ENCODE peak calls at places on chromosome 20, in six cellular contexts. P is ovary, Y is tibial nerve, M is A549, X is GM12878, S is stomach. V is an unnamed sample. For H3K4me1, the result is how much of the 10 kb centered on the place peaks cover.

GRCh38 chr20:1417273-1417672 is 24.4 kb upstream of the FKBP1A start:
- DNase-seq in Y (no peak), X (no peak), M (no peak), S (no peak), P (no peak), V (no peak)

GRCh38 chr20:53984354-53984753 is 86.0 kb downstream of the BCAS1 start:
- DNase-seq in M (no peak), P (no peak), X (no peak), S (no peak), Y (no peak), V (peak)

GRCh38 chr20:3901028-3901746 is 12.0 kb downstream of the PANK2 start:
- DNase-seq in Y (no peak), S (no peak), M (no peak), P (no peak), X (no peak), V (no peak)

GRCh38 chr20:4633780-4634179 is 87.9 kb upstream of the PRND start:
- DNase-seq in P (no peak), M (peak), X (no peak), Y (no peak), S (no peak), V (no peak)

GRCh38 chr20:43721429-43722152 is 5.2 kb downstream of the GTSF1L start:
- DNase-seq in M (no peak), P (no peak), Y (no peak), X (no peak), S (no peak), V (no peak)

GRCh38 chr20:17533396-17533795 is 2.2 kb upstream of the BFSP1 start:
- DNase-seq in P (no peak), Y (peak), M (peak), S (no peak), X (no peak), V (no peak)

GRCh38 chr20:57710841-57711240 is 1.0 kb upstream of the PMEPA1 start:
- DNase-seq in P (no peak), M (no peak), X (no peak), S (no peak), Y (no peak), V (no peak)

GRCh38 chr20:18694071-18694470 is 106.2 kb downstream of the DTD1 start:
- DNase-seq in Y (no peak), P (no peak), X (no peak), S (no peak), M (no peak), V (no peak)

GRCh38 chr20:43942661-43943285 is 28.1 kb downstream of the TOX2 start:
- DNase-seq in M (peak), S (no peak), P (no peak), Y (no peak), X (no peak), V (no peak)

GRCh38 chr20:10558635-10559187 is 115.1 kb downstream of the JAG1 start:
- DNase-seq in P (no peak), S (no peak), X (peak), Y (no peak), M (peak), V (no peak)

GRCh38 chr20:21936720-21937380 is 231.4 kb downstream of the PAX1 start:
- DNase-seq in Y (no peak), P (no peak), X (no peak), M (no peak), S (no peak), V (no peak)

GRCh38 chr20:53582574-53583351 is 10.9 kb downstream of the ZNF217 start:
- DNase-seq in X (no peak), Y (no peak), M (peak), P (no peak), S (peak), V (no peak)

GRCh38 chr20:22430746-22431168 is 153.6 kb downstream of the FOXA2 start:
- DNase-seq in X (no peak), M (no peak), P (no peak), Y (no peak), S (no peak), V (no peak)

GRCh38 chr20:57473246-57474042 is 51.5 kb downstream of the CTCFL start:
- DNase-seq in X (peak), Y (no peak), M (no peak), S (no peak), P (peak), V (peak)

GRCh38 chr20:44364780-44365179 is 9.3 kb downstream of the HNF4A start:
- DNase-seq in X (no peak), S (no peak), M (no peak), Y (no peak), P (no peak), V (no peak)

GRCh38 chr20:46698788-46699187 is 9.5 kb upstream of the TP53RK start:
- DNase-seq in P (no peak), Y (no peak), S (no peak), X (no peak), M (no peak), V (no peak)

DNA sequence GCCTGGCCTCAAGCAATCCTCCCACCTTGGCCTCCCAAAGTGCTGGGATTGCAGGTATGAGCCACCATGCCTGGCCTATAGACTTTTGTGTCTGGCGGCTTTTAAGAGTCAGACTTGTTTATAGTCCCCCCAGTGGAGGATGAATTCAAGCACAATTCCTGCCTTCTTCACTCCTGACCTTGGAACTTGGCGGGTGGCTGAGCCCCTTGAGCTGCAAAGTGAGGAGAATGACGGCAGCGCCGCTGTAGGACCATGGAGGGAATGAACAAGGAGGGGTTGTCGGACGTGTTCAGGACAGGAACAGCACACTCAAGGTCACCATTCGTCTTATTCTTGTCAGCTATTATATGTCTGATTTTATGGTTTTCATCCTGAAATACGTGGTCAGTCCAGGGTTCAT is 265.4 kb downstream of the CDH4 start:
- DNase-seq in X (no peak), M (no peak), P (no peak), S (no peak), Y (no peak), V (no peak)
- H3K4me1 ChIP-seq in X (under half), M (under half), P (under half), S (under half), Y (under half), V (under half)

GRCh38 chr20:15158438-15158990 is 821.1 kb upstream of the FLRT3 start:
- DNase-seq in S (no peak), M (no peak), P (no peak), X (no peak), Y (no peak), V (no peak)
- TF ChIP-seq EP300 in S (no peak), M (no peak), P (no peak), X (no peak), Y (no peak), V (no peak)

GRCh38 chr20:42118409-42119125 is 500.4 kb upstream of the CHD6 start:
- DNase-seq in M (no peak), P (no peak), X (no peak), S (no peak), Y (no peak), V (no peak)

GRCh38 chr20:42112161-42112560 is 494.0 kb upstream of the CHD6 start:
- DNase-seq in X (no peak), P (no peak), S (no peak), Y (no peak), M (no peak), V (no peak)

GRCh38 chr20:42113236-42113635 is 495.1 kb upstream of the CHD6 start:
- DNase-seq in M (no peak), S (no peak), P (no peak), Y (no peak), X (no peak), V (no peak)

DNA sequence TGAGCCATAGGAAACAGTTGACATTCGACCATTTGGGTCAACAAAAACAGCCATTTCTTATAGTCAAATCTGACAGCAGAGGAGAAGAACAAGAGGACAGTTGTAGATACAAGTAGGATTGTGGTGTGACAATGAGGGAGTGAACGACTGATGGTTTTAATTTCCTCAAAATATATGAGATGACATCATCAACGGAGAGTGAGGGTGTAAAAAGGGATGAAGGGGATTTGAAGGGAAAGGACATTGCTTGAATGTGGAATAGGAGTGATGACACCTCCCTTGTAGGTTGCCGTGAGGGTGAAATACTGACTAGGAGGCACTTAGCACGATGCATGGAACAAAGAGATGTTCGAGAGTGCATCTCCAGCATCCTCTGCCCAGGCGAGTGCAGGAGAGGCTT is 499.8 kb upstream of the CHD6 start:
- DNase-seq in P (no peak), M (no peak), S (no peak), X (no peak), Y (no peak), V (no peak)
- H3K4me1 ChIP-seq in P (under half), M (under half), S (under half), X (under half), Y (under half), V (under half)

DNA sequence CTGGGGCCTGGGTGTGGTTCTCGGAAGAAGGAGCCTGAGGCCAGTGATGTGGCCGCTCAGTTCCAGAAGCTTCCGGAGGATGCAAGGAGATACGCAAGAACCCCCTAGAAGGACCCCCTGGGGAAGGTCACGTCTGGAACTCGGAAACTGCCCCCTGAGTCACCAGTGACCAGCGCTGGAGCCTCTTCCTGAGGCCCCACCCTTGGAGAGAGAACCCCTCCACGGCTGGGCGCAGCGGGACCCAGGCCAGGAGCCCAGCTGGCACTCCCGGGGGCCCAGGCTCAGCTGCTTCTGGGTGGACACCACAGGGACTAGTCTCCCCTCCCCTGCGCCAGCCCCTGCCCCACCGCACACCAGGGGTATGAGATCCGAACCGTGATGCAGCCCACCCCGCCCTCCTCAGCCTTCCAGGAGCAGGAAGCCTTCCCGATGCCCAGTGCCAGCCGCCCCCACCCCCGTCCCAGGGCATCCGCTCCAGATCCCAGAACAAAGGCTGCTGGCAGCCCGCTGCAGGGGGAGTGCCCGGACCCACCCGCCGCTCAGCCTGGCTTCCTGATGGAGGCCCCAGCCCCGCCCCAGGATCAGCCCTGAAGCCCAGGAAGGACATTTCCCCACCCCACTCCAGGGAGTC is 7.5 kb downstream of the LAMA5 start:
- DNase-seq in M (peak), X (no peak), P (no peak), Y (no peak), S (no peak), V (peak)
- TF ChIP-seq EP300 in M (peak), X (no peak), P (no peak), Y (no peak), S (peak), V (no peak)

GRCh38 chr20:63044204-63044600 is 37.4 kb upstream of the BHLHE23 start:
- DNase-seq in S (no peak), M (no peak), P (no peak), Y (no peak), X (no peak), V (no peak)

GRCh38 chr20:63042448-63043071 is 35.8 kb upstream of the BHLHE23 start:
- DNase-seq in M (no peak), X (peak), S (no peak), Y (no peak), P (no peak), V (no peak)

GRCh38 chr20:63044605-63045004 is 37.8 kb upstream of the BHLHE23 start:
- DNase-seq in M (no peak), Y (no peak), P (no peak), S (no peak), X (no peak), V (no peak)

GRCh38 chr20:63041776-63042175 is 35.0 kb upstream of the BHLHE23 start:
- DNase-seq in Y (no peak), M (no peak), S (no peak), X (no peak), P (no peak), V (no peak)

DNA sequence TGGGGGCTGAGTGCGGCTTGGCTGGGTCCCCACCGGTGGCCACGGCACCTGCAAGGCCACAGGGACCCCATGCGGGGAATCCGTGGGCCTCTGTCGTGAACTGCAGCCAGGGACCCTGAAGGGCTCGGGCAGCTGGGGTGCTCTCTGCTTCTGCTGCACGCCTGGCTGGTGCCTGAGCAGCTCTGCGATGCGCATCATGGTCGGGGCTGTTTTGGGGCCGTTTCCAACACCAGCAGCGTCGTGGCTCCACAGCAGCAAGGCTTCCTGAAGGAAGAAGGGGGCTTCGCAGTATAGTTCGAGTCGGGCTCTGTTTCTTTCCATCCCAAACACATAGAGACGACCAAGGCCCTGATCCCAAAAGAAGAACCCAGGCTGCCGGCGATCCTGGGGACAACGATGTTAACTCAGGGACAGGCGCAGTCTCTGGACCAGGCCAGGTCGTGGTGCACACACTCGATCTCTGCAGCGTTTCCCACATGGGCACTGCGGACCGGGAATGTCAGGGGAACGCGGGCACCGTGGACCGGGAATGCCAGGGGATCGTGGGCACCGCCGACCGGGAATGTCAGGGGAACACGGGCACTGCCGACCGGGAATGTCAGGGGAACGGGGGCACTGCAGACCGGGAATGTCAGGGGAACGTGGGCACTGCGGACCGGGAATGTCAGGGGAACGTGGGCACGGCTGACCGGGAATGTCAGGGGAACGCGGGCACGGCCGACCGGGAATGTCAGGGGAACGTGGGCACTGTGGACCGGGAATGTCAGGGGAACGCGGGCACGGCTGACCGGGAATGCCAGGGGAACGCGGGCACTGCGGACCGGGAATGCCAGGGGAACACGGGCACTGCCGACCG is 36.8 kb upstream of the BHLHE23 start:
- DNase-seq in M (no peak), Y (no peak), X (no peak), S (no peak), P (no peak), V (no peak)
- H3K4me1 ChIP-seq in M (under half), Y (under half), X (under half), S (under half), P (under half), V (under half)

GRCh38 chr20:39849171-39849570 is 839.9 kb downstream of the MAFB start:
- DNase-seq in P (no peak), Y (no peak), S (no peak), M (no peak), X (no peak), V (no peak)

GRCh38 chr20:39849664-39850063 is 839.4 kb downstream of the MAFB start:
- DNase-seq in X (no peak), P (peak), Y (peak), S (peak), M (no peak), V (peak)

GRCh38 chr20:39851459-39851858 is 837.6 kb downstream of the MAFB start:
- DNase-seq in Y (no peak), S (no peak), X (no peak), M (no peak), P (no peak), V (no peak)

GRCh38 chr20:39850236-39850635 is 838.8 kb downstream of the MAFB start:
- DNase-seq in P (no peak), Y (no peak), X (no peak), S (no peak), M (no peak), V (no peak)

DNA sequence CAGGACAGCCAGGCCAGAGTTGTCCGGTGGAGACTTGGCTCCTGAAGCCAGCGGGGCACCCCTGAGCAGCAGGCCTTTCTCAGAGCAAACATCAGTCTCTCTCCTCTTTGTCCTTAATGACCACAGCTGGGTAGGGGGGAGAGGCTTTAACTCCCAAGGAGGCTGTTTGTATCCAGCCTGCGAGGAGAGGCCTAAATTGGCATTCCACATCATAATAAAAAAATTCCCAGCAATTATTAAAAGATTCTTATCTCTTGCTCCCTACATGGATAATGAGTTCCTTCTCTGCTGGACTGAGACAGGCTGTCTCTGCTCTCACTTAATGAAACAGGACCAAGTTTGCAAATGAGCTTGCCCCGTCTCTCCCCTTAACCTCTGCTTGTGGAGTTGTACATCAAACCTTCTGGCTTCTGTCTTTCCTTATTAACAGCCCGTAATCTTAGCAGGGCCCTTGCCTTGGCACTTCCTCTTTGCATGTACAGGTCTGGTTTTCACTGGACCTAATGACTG is 838.2 kb downstream of the MAFB start:
- DNase-seq in M (no peak), Y (no peak), S (no peak), P (no peak), X (no peak), V (no peak)
- TF ChIP-seq EP300 in M (no peak), Y (no peak), S (no peak), P (no peak), X (no peak), V (no peak)

GRCh38 chr20:32580608-32580969 is 4.5 kb downstream of the NOL4L start:
- DNase-seq in P (no peak), M (no peak), S (no peak), Y (no peak), X (no peak), V (no peak)
- H3K4me1 ChIP-seq in P (under half), M (under half), S (under half), Y (under half), X (under half), V (under half)

DNA sequence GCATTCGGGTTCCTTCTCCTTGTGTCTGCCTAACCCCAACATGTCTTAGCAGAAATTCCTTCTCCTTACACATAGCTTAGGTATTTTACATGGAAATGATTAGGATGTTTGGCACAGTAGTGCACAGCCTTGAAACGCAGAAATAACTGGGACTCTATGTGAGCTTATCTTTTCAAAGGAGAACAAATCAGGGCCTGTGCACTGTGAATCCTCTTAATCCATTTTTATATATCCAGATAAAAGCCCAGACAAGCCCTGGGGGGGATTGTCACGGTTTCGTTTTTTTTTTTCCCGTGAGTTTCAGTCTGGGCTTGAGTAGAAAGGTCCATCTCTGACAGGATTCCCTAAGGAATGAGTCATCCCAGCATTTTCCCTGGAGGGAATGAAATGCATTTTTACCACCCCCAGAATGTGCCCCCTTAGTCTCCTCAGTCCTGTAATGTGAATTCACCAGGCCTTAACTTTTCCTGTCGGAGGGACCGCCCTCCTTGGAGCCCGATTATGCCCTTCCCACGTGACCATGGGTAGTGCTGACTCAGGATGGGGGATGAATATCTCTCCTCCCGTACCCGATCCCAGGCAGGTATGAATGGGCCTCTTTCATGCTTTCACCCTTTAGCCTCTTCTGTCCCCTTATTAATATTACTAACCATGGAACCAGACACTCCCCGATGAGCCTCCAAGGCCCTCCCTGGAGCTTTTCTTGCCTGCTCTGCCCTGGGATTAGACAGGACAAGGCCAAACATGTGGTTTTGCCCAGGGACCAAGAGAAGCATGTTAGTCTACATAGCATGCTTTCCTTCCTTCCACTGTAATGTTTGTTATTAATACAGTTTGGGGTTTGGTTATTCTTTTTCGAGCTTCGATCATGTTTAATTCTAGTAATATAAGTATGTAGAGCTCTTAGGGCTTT is 23.9 kb upstream of the NAA20 start:
- DNase-seq in P (peak), S (no peak), M (peak), X (no peak), Y (no peak), V (no peak)
- TF ChIP-seq EP300 in P (no peak), S (no peak), M (peak), X (no peak), Y (no peak), V (no peak)

DNA sequence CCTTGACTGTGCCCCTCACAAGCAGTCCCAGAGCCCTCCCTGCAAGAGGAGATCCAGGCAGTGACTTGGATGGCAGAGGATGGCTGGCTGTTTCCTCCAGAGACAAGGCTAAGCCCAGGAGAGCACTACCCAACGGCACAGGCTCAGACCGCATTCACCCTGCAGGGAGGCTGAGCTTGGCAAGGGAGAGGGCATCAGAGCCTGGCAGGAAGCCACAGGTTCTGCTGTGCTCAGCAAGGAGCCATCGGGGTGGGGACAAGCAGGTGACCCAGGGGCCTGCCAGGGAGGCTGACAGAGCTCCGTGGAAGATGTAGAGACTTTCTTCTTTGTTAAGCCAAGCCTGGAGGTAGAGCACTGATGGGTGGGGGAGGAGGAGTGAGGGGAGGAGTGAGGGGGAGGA is 159.2 kb upstream of the CST7 start:
- DNase-seq in Y (no peak), M (no peak), X (no peak), S (no peak), P (no peak), V (no peak)
- H3K4me1 ChIP-seq in Y (under half), M (under half), X (under half), S (under half), P (under half), V (under half)

V was measured in suprapubic skin.